ENCODE peak calls at places on chromosomes 7 and 10, in eight cellular contexts. C is NCI-H1436; O is activated CD4-positive, CD25-positive, alpha-beta regulatory T cell treated with anti-CD3 and anti-CD28 coated beads, Interleukin-2, amount 50 U/mL, for 72 hours; Z is epithelial cell of esophagus; Y is SK-N-SH; X is GM12865; B is testis; F is T-helper 2 cell. G is an unnamed sample.

GRCh38 chr7:103391976-103392375 is 44.5 kb downstream of the PSMC2 start:
- DNase-seq in X (no peak), C (no peak), F (no peak), Z (peak), O (no peak), B (no peak), Y (no peak), G (no peak)

GRCh38 chr7:30674876-30675275 is 7.4 kb downstream of the CRHR2 start:
- DNase-seq in X (no peak), O (no peak), Z (no peak), B (no peak), F (no peak), C (no peak), Y (no peak), G (no peak)

GRCh38 chr7:140526901-140527664 is 47.8 kb upstream of the MKRN1 start:
- DNase-seq in B (no peak), F (no peak), X (no peak), Z (no peak), C (no peak), O (no peak), Y (no peak), G (no peak)

GRCh38 chr7:28478661-28479060 is 66.3 kb downstream of the CREB5 start:
- DNase-seq in C (no peak), Y (no peak), F (no peak), X (peak), O (no peak), B (no peak), Z (no peak), G (no peak)

GRCh38 chr10:63415635-63416244 is 50.0 kb downstream of the JMJD1C start:
- DNase-seq in B (no peak), C (no peak), Z (no peak), X (no peak), O (no peak), F (no peak), Y (no peak), G (no peak)

GRCh38 chr10:123093489-123093888 is 42.3 kb upstream of the HMX3 start:
- DNase-seq in B (no peak), X (no peak), O (no peak), F (no peak), C (no peak), Y (no peak), Z (no peak), G (no peak)

GRCh38 chr10:93235686-93236085 is 162.0 kb downstream of the CYP26A1 start:
- DNase-seq in F (no peak), X (no peak), C (no peak), Z (no peak), B (no peak), Y (no peak), O (no peak), G (no peak)

GRCh38 chr7:4873071-4873944 is 10.2 kb downstream of the RADIL start:
- DNase-seq in Y (peak), Z (no peak), B (no peak), C (no peak), O (no peak), F (no peak), X (no peak), G (no peak)

GRCh38 chr7:111803015-111803758 is 240.9 kb upstream of the IMMP2L start:
- DNase-seq in Z (peak), C (no peak), O (no peak), B (no peak), X (no peak), F (no peak), Y (no peak), G (no peak)

GRCh38 chr10:97651773-97652172 is 11.3 kb downstream of the PI4K2A start:
- DNase-seq in Z (peak), X (no peak), O (no peak), B (no peak), F (no peak), C (no peak), Y (no peak), G (no peak)

GRCh38 chr7:34260282-34260681 is 354.9 kb downstream of the BMPER start:
- DNase-seq in B (no peak), Y (no peak), F (no peak), Z (peak), X (no peak), C (no peak), O (no peak), G (no peak)

GRCh38 chr10:100370976-100371706 is 24.1 kb downstream of the SCD start:
- DNase-seq in B (peak), C (no peak), F (peak), Y (no peak), X (peak), Z (peak), O (peak), G (no peak)

GRCh38 chr7:118183586-118184391 is at the start of gene LSM8:
- DNase-seq in F (peak), O (peak), C (peak), Z (peak), B (peak), X (peak), Y (peak), G (peak)

GRCh38 chr10:126235979-126236851 is 152.1 kb downstream of the ADAM12 start:
- DNase-seq in X (no peak), C (no peak), O (no peak), Z (no peak), F (no peak), Y (peak), B (no peak), G (no peak)

GRCh38 chr10:24208661-24209420 is at the start of gene KIAA1217:
- DNase-seq in B (peak), Y (peak), O (no peak), X (peak), C (no peak), Z (peak), F (no peak), G (no peak)

GRCh38 chr10:4725917-4726606 is 99.9 kb upstream of the AKR1E2 start:
- DNase-seq in O (no peak), C (no peak), Z (peak), Y (no peak), X (no peak), B (no peak), F (no peak), G (no peak)

GRCh38 chr7:3234051-3234450 is 67.0 kb upstream of the SDK1 start:
- DNase-seq in F (no peak), Z (no peak), X (no peak), O (no peak), C (no peak), Y (no peak), B (no peak), G (no peak)

GRCh38 chr7:19369806-19370205 is 224.6 kb upstream of the FERD3L start:
- DNase-seq in Y (no peak), Z (peak), O (no peak), B (no peak), C (no peak), F (no peak), X (no peak), G (peak)

GRCh38 chr10:17805921-17806577 is 3.1 kb upstream of the MRC1 start:
- DNase-seq in B (peak), F (no peak), X (peak), C (no peak), Y (no peak), O (no peak), Z (peak), G (peak)

GRCh38 chr10:130040351-130040750 is 70.3 kb downstream of the C10orf143 start:
- DNase-seq in C (no peak), F (no peak), Y (no peak), O (no peak), X (no peak), Z (no peak), B (no peak), G (no peak)

GRCh38 chr10:23370106-23370505 is 25.5 kb upstream of the C10orf67 start:
- DNase-seq in Z (peak), B (no peak), F (no peak), O (no peak), X (no peak), Y (no peak), C (no peak), G (no peak)

GRCh38 chr7:17040701-17041100 is 158.9 kb upstream of the AGR3 start:
- DNase-seq in C (no peak), Y (no peak), O (no peak), B (no peak), X (no peak), Z (no peak), F (no peak), G (no peak)

GRCh38 chr7:101031082-101031481 is 11.2 kb downstream of the MUC17 start:
- DNase-seq in B (no peak), O (no peak), X (no peak), C (no peak), Y (no peak), F (no peak), Z (peak), G (peak)

GRCh38 chr10:3500408-3500856 is 284.6 kb downstream of the KLF6 start:
- DNase-seq in Y (no peak), O (no peak), X (no peak), Z (peak), C (peak), F (no peak), B (peak), G (no peak)

GRCh38 chr10:122188706-122189105 is 82.4 kb upstream of the BTBD16 start:
- DNase-seq in O (no peak), B (no peak), C (no peak), X (no peak), Y (no peak), F (no peak), Z (no peak), G (no peak)

GRCh38 chr7:28054531-28055160 is 125.9 kb downstream of the JAZF1 start:
- DNase-seq in Z (no peak), O (no peak), Y (peak), F (no peak), B (no peak), X (no peak), C (no peak), G (no peak)

GRCh38 chr7:54331311-54331710 is 210.9 kb upstream of the VSTM2A start:
- DNase-seq in X (no peak), Z (no peak), C (no peak), B (no peak), Y (no peak), O (no peak), F (no peak), G (no peak)

GRCh38 chr7:48638041-48638440 is 286.3 kb upstream of the CDC14C start:
- DNase-seq in O (no peak), X (no peak), Y (no peak), C (no peak), B (no peak), Z (no peak), F (no peak), G (no peak)

GRCh38 chr10:50540069-50540825 is 83.5 kb downstream of the SGMS1 start:
- DNase-seq in Y (no peak), Z (peak), C (no peak), B (no peak), F (no peak), X (peak), O (no peak), G (no peak)

GRCh38 chr10:34768261-34768971 is 46.7 kb downstream of the PARD3 start:
- DNase-seq in O (no peak), C (no peak), F (no peak), Z (peak), B (peak), Y (no peak), X (no peak), G (peak)

GRCh38 chr7:90933984-90934383 is 330.2 kb upstream of the FZD1 start:
- DNase-seq in Y (peak), F (no peak), C (no peak), O (no peak), Z (no peak), B (no peak), X (no peak), G (no peak)

GRCh38 chr10:117167346-117168134 is 29.5 kb upstream of the VAX1 start:
- DNase-seq in Z (no peak), X (no peak), B (no peak), C (no peak), O (no peak), Y (no peak), F (no peak), G (no peak)

GRCh38 chr10:80538481-80539185 is 931 bp downstream of the SH2D4B start:
- DNase-seq in F (no peak), Z (no peak), B (no peak), C (no peak), X (no peak), O (no peak), Y (no peak), G (no peak)

G was measured in NCI-H1105 treated with DMSO at 0.1 percent for 48 hours.